ENCODE peak calls at places on chromosomes 16 and 17, in nine cellular contexts. C is trophoblast cell, N is NCI-H1092, K is EL, P is breast epithelium, A is RPMI8226, E is erythroblast, G is T-helper 2 cell, I is cardiac muscle cell. H is an unnamed sample.

GRCh38 chr16:54135361-54136275 is 151.0 kb downstream of the IRX3 start:
- DNase-seq in C (peak), P (no peak), I (no peak), K (peak), E (no peak), G (no peak), N (no peak), A (no peak), H (no peak)

GRCh38 chr17:58172369-58173071 is 5.7 kb downstream of the OR4D2 start:
- DNase-seq in P (no peak), K (peak), G (no peak), I (peak), C (no peak), A (peak), E (peak), N (no peak), H (peak)

GRCh38 chr16:56343661-56344517 is 81.5 kb downstream of the AMFR start:
- DNase-seq in C (no peak), E (peak), I (no peak), N (no peak), P (no peak), G (no peak), A (no peak), K (peak), H (no peak)

GRCh38 chr17:75084039-75084660 is 3.6 kb upstream of the SLC16A5 start:
- DNase-seq in P (no peak), E (no peak), K (no peak), I (no peak), A (peak), C (no peak), G (no peak), N (no peak), H (no peak)

GRCh38 chr17:18026408-18026776 is 12.6 kb downstream of the ATPAF2 start:
- DNase-seq in I (no peak), N (peak), A (no peak), K (peak), C (peak), G (no peak), E (no peak), P (no peak), H (no peak)

GRCh38 chr17:47990962-47991731 is 20.2 kb downstream of the CDK5RAP3 start:
- DNase-seq in G (no peak), K (no peak), I (no peak), C (no peak), N (peak), E (no peak), A (no peak), P (no peak), H (no peak)

GRCh38 chr16:49003022-49003421 is 278.6 kb downstream of the CBLN1 start:
- DNase-seq in I (no peak), K (no peak), N (peak), C (no peak), P (no peak), A (no peak), G (no peak), E (no peak), H (no peak)

GRCh38 chr16:26051078-26051477 is 359.3 kb downstream of the HS3ST4 start:
- DNase-seq in N (no peak), I (no peak), K (no peak), C (no peak), G (no peak), E (no peak), P (no peak), A (no peak), H (no peak)

GRCh38 chr17:78925662-78926555 is 722 bp upstream of the TIMP2 start:
- DNase-seq in I (no peak), N (no peak), G (no peak), A (no peak), P (peak), K (peak), C (peak), E (no peak), H (no peak)

GRCh38 chr17:1252203-1252608 is 18.0 kb upstream of the BHLHA9 start:
- DNase-seq in C (no peak), E (no peak), G (no peak), N (peak), A (no peak), P (no peak), K (no peak), I (no peak), H (no peak)

GRCh38 chr17:76382305-76382802 is 2.1 kb upstream of the SPHK1 start:
- DNase-seq in P (no peak), K (peak), N (no peak), I (peak), G (no peak), C (peak), A (no peak), E (peak), H (no peak)

GRCh38 chr17:44655983-44656700 is at the start of gene MEIOC:
- DNase-seq in E (peak), P (no peak), C (peak), N (no peak), I (peak), K (peak), A (no peak), G (peak), H (peak)

GRCh38 chr16:79286646-79287423 is 313.7 kb downstream of the MAF start:
- DNase-seq in K (no peak), A (peak), G (peak), P (no peak), E (no peak), C (no peak), N (peak), I (no peak), H (peak)

GRCh38 chr17:80217703-80218362 is 2.3 kb downstream of the SGSH start:
- DNase-seq in G (no peak), P (no peak), A (no peak), N (no peak), K (no peak), C (no peak), E (no peak), I (no peak), H (no peak)

GRCh38 chr17:75996665-75997590 is 3.7 kb upstream of the CDK3 start:
- DNase-seq in I (peak), A (no peak), G (peak), P (no peak), N (no peak), E (no peak), K (peak), C (peak), H (no peak)

GRCh38 chr16:1446296-1447080 is 2.1 kb upstream of the CCDC154 start:
- DNase-seq in K (no peak), E (no peak), C (no peak), N (no peak), A (no peak), P (no peak), I (no peak), G (no peak), H (no peak)

GRCh38 chr16:57341441-57342303 is 16.9 kb upstream of the CCL22 start:
- DNase-seq in N (no peak), I (no peak), P (peak), A (peak), K (peak), C (no peak), E (no peak), G (no peak), H (no peak)

GRCh38 chr16:86100205-86101134 is 201.5 kb downstream of the IRF8 start:
- DNase-seq in E (no peak), K (no peak), C (no peak), N (no peak), A (no peak), G (no peak), P (no peak), I (no peak), H (no peak)

GRCh38 chr17:56866496-56866895 is 32.5 kb downstream of the DGKE start:
- DNase-seq in G (no peak), K (no peak), C (no peak), I (no peak), E (peak), N (no peak), P (no peak), A (no peak), H (no peak)

GRCh38 chr16:74608944-74609343 is 2.0 kb upstream of the GLG1 start:
- DNase-seq in A (no peak), G (peak), N (no peak), C (peak), P (no peak), K (no peak), E (peak), I (no peak), H (peak)

GRCh38 chr17:42310281-42311156 is 22.2 kb downstream of the STAT5A start:
- DNase-seq in E (peak), G (no peak), I (no peak), P (no peak), C (no peak), N (no peak), A (no peak), K (no peak), H (no peak)

GRCh38 chr17:64420143-64420670 is 28.7 kb upstream of the MILR1 start:
- DNase-seq in I (peak), A (peak), K (peak), E (peak), G (no peak), P (no peak), N (peak), C (peak), H (no peak)

GRCh38 chr17:28518132-28518531 is 12.0 kb downstream of the FOXN1 start:
- DNase-seq in E (no peak), N (no peak), C (no peak), K (no peak), P (no peak), I (no peak), A (no peak), G (no peak), H (no peak)

GRCh38 chr16:59684911-59685310 is 950.8 kb upstream of the GOT2 start:
- DNase-seq in N (no peak), K (peak), E (no peak), C (no peak), P (no peak), A (no peak), G (no peak), I (no peak), H (no peak)

GRCh38 chr16:67933805-67934204 is 2.1 kb upstream of the CTRL start:
- DNase-seq in G (no peak), N (no peak), E (no peak), P (no peak), K (no peak), I (no peak), C (no peak), A (peak), H (no peak)

GRCh38 chr16:19119564-19119963 is 5.8 kb downstream of the ITPRIPL2 start:
- DNase-seq in G (no peak), K (peak), C (no peak), I (no peak), N (no peak), P (no peak), E (peak), A (no peak), H (no peak)

GRCh38 chr17:44970136-44970737 is 2.1 kb upstream of the C1QL1 start:
- DNase-seq in N (peak), I (peak), G (no peak), C (no peak), A (peak), E (no peak), K (peak), P (no peak), H (no peak)

GRCh38 chr17:81298325-81298990 is 3.4 kb upstream of the SLC38A10 start:
- DNase-seq in E (no peak), N (no peak), C (no peak), I (no peak), G (no peak), A (no peak), K (no peak), P (no peak), H (no peak)

GRCh38 chr16:67783353-67783725 is 23.0 kb downstream of the RANBP10 start:
- DNase-seq in K (no peak), A (no peak), E (no peak), N (no peak), G (no peak), C (no peak), I (no peak), P (no peak), H (no peak)

GRCh38 chr17:50440172-50440837 is 14.3 kb downstream of the ACSF2 start:
- DNase-seq in E (no peak), C (peak), I (no peak), A (no peak), P (peak), K (no peak), G (no peak), N (no peak), H (no peak)

GRCh38 chr17:57727776-57728175 is 17.3 kb downstream of the CCDC182 start:
- DNase-seq in E (no peak), A (no peak), P (no peak), C (no peak), I (no peak), N (no peak), G (no peak), K (no peak), H (no peak)

GRCh38 chr16:76791151-76791550 is 399.8 kb upstream of the MON1B start:
- DNase-seq in G (no peak), P (no peak), I (no peak), K (no peak), E (no peak), N (no peak), A (no peak), C (peak), H (no peak)

H was measured in CD4-positive, alpha-beta T cell.